ENCODE peak calls at places on chromosome 3, in six cellular contexts. W, Q, H, G, E and N are unnamed samples.

GRCh38 chr3:140910860-140911259 is 30.8 kb upstream of the SLC25A36 start:
- DNase-seq in W (peak), Q (no peak), H (no peak), G (peak), E (no peak), N (no peak)

GRCh38 chr3:25169146-25169545 is 258.9 kb upstream of the RARB start:
- DNase-seq in W (no peak), Q (no peak), H (no peak), G (no peak), E (no peak), N (no peak)

GRCh38 chr3:140943781-140944547 is 2.3 kb downstream of the SLC25A36 start:
- DNase-seq in W (no peak), Q (no peak), H (no peak), G (no peak), E (no peak), N (no peak)

GRCh38 chr3:155554777-155555445 is 190.0 kb downstream of the PLCH1 start:
- DNase-seq in W (no peak), Q (peak), H (no peak), G (no peak), E (no peak), N (no peak)

GRCh38 chr3:181487236-181487978 is 224.3 kb upstream of the SOX2 start:
- DNase-seq in W (no peak), Q (no peak), H (no peak), G (no peak), E (no peak), N (no peak)

GRCh38 chr3:118472586-118472985 is 562.1 kb downstream of the IGSF11 start:
- DNase-seq in W (no peak), Q (no peak), H (no peak), G (peak), E (no peak), N (no peak)

GRCh38 chr3:8506611-8507061 is 5.0 kb downstream of the LMCD1 start:
- DNase-seq in W (no peak), Q (no peak), H (no peak), G (peak), E (no peak), N (no peak)

GRCh38 chr3:189169728-189170127 is 2.0 kb upstream of the TPRG1 start:
- DNase-seq in W (no peak), Q (no peak), H (no peak), G (no peak), E (no peak), N (no peak)

GRCh38 chr3:56801151-56801596 is 575 bp downstream of the ARHGEF3 start:
- DNase-seq in W (no peak), Q (no peak), H (no peak), G (peak), E (no peak), N (no peak)

GRCh38 chr3:15886521-15886920 is 88.7 kb upstream of the ANKRD28 start:
- DNase-seq in W (no peak), Q (no peak), H (no peak), G (no peak), E (no peak), N (no peak)
- H3K27ac ChIP-seq in W (no peak), Q (no peak), H (no peak), G (no peak), E (no peak), N (no peak)

GRCh38 chr3:48898383-48899234 is at the start of gene SLC25A20:
- DNase-seq in W (peak), Q (peak), H (peak), G (peak), E (peak), N (peak)
- H3K27ac ChIP-seq in W (peak), Q (peak), H (peak), G (peak), E (no peak), N (peak)

DNA sequence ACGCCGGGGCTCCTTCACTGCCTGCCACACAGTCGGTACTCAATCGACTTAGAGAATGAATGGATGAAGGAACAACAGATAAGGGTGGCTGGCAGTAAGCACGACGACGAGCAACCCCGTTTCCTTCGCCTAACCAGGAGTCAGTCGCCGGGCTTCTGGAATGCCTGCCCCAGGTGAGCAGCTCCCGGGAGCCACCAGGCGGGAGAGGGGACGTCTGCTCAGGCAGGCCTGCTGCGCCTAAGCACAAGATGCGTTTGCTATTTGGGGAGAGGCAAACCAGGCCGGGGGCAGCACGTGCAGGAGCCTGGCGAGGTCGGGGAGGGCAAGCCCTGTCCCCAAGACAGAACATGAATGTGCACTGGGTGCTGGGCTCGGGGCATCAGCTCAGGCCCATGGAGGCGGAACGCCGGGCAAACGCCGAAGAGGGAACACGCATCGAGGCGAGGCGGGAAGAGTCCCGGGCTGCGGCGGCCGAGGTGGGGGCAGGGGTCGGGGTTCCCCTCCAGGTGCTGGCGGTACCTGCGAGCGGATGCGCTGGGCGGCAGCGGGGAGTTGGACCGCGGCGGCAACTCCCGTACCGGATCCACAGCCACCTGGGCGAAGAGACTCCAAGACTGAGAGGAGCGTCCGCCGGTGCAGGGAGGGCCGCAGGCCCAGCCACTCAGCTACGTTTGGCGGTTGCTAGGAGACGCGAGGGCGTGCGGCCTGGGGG is at the start of gene CFAP92:
- DNase-seq in W (peak), Q (no peak), H (peak), G (peak), E (peak), N (peak)
- H3K27ac ChIP-seq in W (no peak), Q (no peak), H (no peak), G (no peak), E (no peak), N (peak)

DNA sequence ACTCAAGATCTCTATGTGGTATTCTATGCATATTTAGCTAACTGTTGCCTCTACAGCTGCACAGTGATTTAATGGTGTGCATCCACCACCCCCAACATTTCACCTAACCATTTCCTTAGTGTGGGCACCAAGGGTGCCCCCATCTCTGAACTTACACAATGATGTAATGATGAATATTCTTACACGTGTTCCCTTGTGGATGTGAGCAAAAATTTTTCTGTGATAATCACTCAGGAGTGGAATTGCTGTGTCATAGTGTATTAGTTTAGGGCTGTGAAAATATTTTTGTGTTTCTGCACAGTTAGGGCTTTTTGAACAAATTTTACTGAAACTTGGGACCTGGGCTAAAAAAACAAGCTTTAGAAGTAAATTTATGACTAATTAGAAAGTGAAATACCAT is 134.5 kb upstream of the CCNL1 start:
- DNase-seq in W (no peak), Q (no peak), H (no peak), G (no peak), E (no peak), N (no peak)
- H3K27ac ChIP-seq in W (no peak), Q (no peak), H (no peak), G (no peak), E (no peak), N (no peak)

DNA sequence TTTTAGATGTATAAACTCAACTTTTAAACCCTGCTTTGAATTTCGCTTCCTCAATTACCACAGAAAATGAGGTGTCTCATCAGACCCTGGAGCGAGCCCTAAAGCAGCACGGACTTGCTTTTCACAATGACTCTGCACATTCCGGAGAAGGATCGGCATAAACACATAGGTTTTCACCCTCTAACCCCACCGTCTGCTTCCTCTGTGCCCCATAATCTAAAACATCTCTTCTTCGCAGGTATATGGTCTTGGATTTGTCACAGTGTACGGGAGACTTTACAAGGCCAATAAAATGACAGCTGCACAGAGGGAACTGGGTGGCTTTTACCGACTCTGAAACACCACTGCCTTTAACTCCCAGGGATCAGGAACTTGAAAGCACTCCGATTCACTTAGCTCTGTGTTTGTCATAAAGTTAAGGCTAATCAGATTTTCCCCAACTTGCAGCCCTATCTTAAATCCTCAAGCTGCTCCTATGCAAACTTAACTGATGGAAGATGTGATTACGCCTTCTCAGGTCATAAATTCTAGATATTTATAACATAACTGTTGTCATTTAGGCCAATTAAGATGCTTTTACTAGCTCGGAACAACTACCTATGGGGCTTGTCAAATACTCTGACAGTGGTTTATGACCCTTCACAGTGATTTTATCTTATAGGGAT is 133.4 kb upstream of the WNT5A start:
- DNase-seq in W (no peak), Q (no peak), H (no peak), G (peak), E (no peak), N (no peak)
- H3K27ac ChIP-seq in W (no peak), Q (no peak), H (no peak), G (peak), E (no peak), N (no peak)